ENCODE peak calls at places on chromosomes 11 and 22, in ten cellular contexts. W, F, E, P, D, H, Y, X, G and I are unnamed samples.

GRCh38 chr11:92415246-92415645 is 190.6 kb downstream of the FAT3 start:
- DNase-seq in W (no peak), F (no peak), E (no peak), P (no peak), D (no peak), H (no peak), Y (no peak), X (no peak), G (no peak), I (no peak)

GRCh38 chr22:26515938-26516337 is 3.7 kb upstream of the TFIP11 start:
- DNase-seq in W (no peak), F (no peak), E (no peak), P (no peak), D (no peak), H (no peak), Y (no peak), X (no peak), G (no peak), I (no peak)

GRCh38 chr11:25924586-25924985 is 407.3 kb upstream of the ANO3 start:
- DNase-seq in W (no peak), F (no peak), E (no peak), P (no peak), D (no peak), H (no peak), Y (no peak), X (no peak), G (no peak), I (no peak)

GRCh38 chr11:131108780-131109179 is 192.5 kb upstream of the SNX19 start:
- DNase-seq in W (peak), F (peak), E (no peak), P (no peak), D (no peak), H (no peak), Y (no peak), X (no peak), G (no peak), I (no peak)

GRCh38 chr11:122556605-122557004 is 98.9 kb upstream of the UBASH3B start:
- DNase-seq in W (no peak), F (no peak), E (no peak), P (peak), D (no peak), H (no peak), Y (no peak), X (peak), G (peak), I (no peak)

GRCh38 chr11:15418887-15419286 is 304.2 kb downstream of the INSC start:
- DNase-seq in W (no peak), F (no peak), E (no peak), P (no peak), D (no peak), H (no peak), Y (no peak), X (no peak), G (no peak), I (no peak)

GRCh38 chr11:119970566-119970965 is 167.3 kb downstream of the TRIM29 start:
- DNase-seq in W (no peak), F (no peak), E (no peak), P (no peak), D (no peak), H (no peak), Y (no peak), X (no peak), G (no peak), I (no peak)

GRCh38 chr11:8694137-8694536 is 11.5 kb downstream of the RPL27A start:
- DNase-seq in W (no peak), F (no peak), E (no peak), P (no peak), D (no peak), H (no peak), Y (no peak), X (peak), G (no peak), I (no peak)

GRCh38 chr11:6646631-6647281 is 8.9 kb downstream of the DCHS1 start:
- DNase-seq in W (no peak), F (peak), E (no peak), P (peak), D (no peak), H (no peak), Y (peak), X (peak), G (peak), I (peak)

GRCh38 chr22:36435516-36436415 is 45.7 kb downstream of the TXN2 start:
- DNase-seq in W (no peak), F (no peak), E (peak), P (peak), D (no peak), H (peak), Y (peak), X (peak), G (peak), I (no peak)

GRCh38 chr11:36056160-36056751 is 112.4 kb downstream of the LDLRAD3 start:
- DNase-seq in W (peak), F (peak), E (no peak), P (peak), D (no peak), H (no peak), Y (peak), X (peak), G (no peak), I (no peak)

GRCh38 chr22:48740086-48740730 is 1087.5 kb downstream of the BRD1 start:
- DNase-seq in W (no peak), F (no peak), E (no peak), P (peak), D (no peak), H (no peak), Y (no peak), X (no peak), G (peak), I (no peak)

GRCh38 chr11:102061276-102061675 is 14.0 kb downstream of the CFAP300 start:
- DNase-seq in W (peak), F (peak), E (no peak), P (peak), D (no peak), H (peak), Y (no peak), X (no peak), G (no peak), I (peak)

GRCh38 chr11:2139118-2139490 is at the start of gene IGF2:
- DNase-seq in W (no peak), F (no peak), E (peak), P (peak), D (no peak), H (peak), Y (no peak), X (peak), G (no peak), I (no peak)

GRCh38 chr11:126647735-126648134 is 292.2 kb downstream of the ST3GAL4 start:
- DNase-seq in W (peak), F (peak), E (no peak), P (peak), D (peak), H (no peak), Y (no peak), X (no peak), G (no peak), I (peak)

GRCh38 chr22:44353063-44353440 is 40.3 kb upstream of the SHISAL1 start:
- DNase-seq in W (no peak), F (no peak), E (peak), P (no peak), D (no peak), H (no peak), Y (no peak), X (no peak), G (peak), I (no peak)

GRCh38 chr11:14612624-14613023 is 31.0 kb upstream of the PDE3B start:
- DNase-seq in W (no peak), F (no peak), E (no peak), P (peak), D (no peak), H (peak), Y (no peak), X (no peak), G (no peak), I (no peak)

GRCh38 chr11:44018127-44018521 is 29.7 kb upstream of the ACCSL start:
- DNase-seq in W (no peak), F (no peak), E (peak), P (no peak), D (no peak), H (no peak), Y (no peak), X (no peak), G (no peak), I (no peak)

GRCh38 chr11:35418847-35419712 is at the start of gene SLC1A2:
- DNase-seq in W (no peak), F (peak), E (no peak), P (peak), D (no peak), H (no peak), Y (peak), X (peak), G (no peak), I (peak)

GRCh38 chr11:11186249-11186648 is 166.8 kb downstream of the CSNK2A3 start:
- DNase-seq in W (no peak), F (no peak), E (no peak), P (no peak), D (no peak), H (no peak), Y (no peak), X (no peak), G (no peak), I (no peak)

GRCh38 chr11:111612211-111612610 is 10.0 kb downstream of the SIK2 start:
- DNase-seq in W (no peak), F (peak), E (no peak), P (no peak), D (no peak), H (no peak), Y (no peak), X (no peak), G (no peak), I (no peak)

GRCh38 chr22:28826921-28827320 is 26.6 kb upstream of the XBP1 start:
- DNase-seq in W (no peak), F (no peak), E (no peak), P (no peak), D (no peak), H (no peak), Y (no peak), X (no peak), G (no peak), I (no peak)

GRCh38 chr11:117809236-117810055 is 12.4 kb upstream of the DSCAML1 start:
- DNase-seq in W (peak), F (peak), E (peak), P (peak), D (no peak), H (no peak), Y (peak), X (peak), G (peak), I (peak)

GRCh38 chr11:573146-573759 is 3.0 kb upstream of the PHRF1 start:
- DNase-seq in W (no peak), F (no peak), E (no peak), P (no peak), D (no peak), H (peak), Y (no peak), X (no peak), G (peak), I (no peak)

GRCh38 chr11:22875869-22876473 is 15.7 kb upstream of the CCDC179 start:
- DNase-seq in W (peak), F (peak), E (peak), P (peak), D (peak), H (peak), Y (peak), X (peak), G (no peak), I (peak)

GRCh38 chr11:73259406-73260126 is 12.6 kb upstream of the P2RY6 start:
- DNase-seq in W (no peak), F (no peak), E (no peak), P (no peak), D (no peak), H (no peak), Y (no peak), X (no peak), G (no peak), I (no peak)

GRCh38 chr11:1209371-1210057 is 13.4 kb upstream of the MUC5B start:
- DNase-seq in W (no peak), F (no peak), E (peak), P (no peak), D (no peak), H (no peak), Y (no peak), X (peak), G (peak), I (no peak)

GRCh38 chr11:5596611-5597201 is at the start of gene TRIM6:
- DNase-seq in W (peak), F (peak), E (peak), P (peak), D (no peak), H (no peak), Y (peak), X (peak), G (peak), I (peak)

GRCh38 chr11:129248618-129249017 is 56.5 kb upstream of the ARHGAP32 start:
- DNase-seq in W (peak), F (peak), E (no peak), P (peak), D (peak), H (peak), Y (no peak), X (no peak), G (no peak), I (peak)

GRCh38 chr11:78801161-78801884 is 226.7 kb upstream of the NARS2 start:
- DNase-seq in W (peak), F (peak), E (no peak), P (peak), D (peak), H (no peak), Y (no peak), X (no peak), G (no peak), I (peak)

GRCh38 chr11:103736986-103737622 is 299.3 kb upstream of the DDI1 start:
- DNase-seq in W (no peak), F (no peak), E (no peak), P (no peak), D (no peak), H (no peak), Y (no peak), X (no peak), G (no peak), I (no peak)

GRCh38 chr11:2083411-2083810 is 55.8 kb downstream of the IGF2 start:
- DNase-seq in W (no peak), F (no peak), E (no peak), P (no peak), D (no peak), H (no peak), Y (no peak), X (no peak), G (no peak), I (no peak)

GRCh38 chr11:81010631-81011030 is 1569.8 kb upstream of the TENM4 start:
- DNase-seq in W (no peak), F (no peak), E (no peak), P (no peak), D (no peak), H (no peak), Y (no peak), X (no peak), G (no peak), I (no peak)

GRCh38 chr11:81002374-81002773 is 1561.5 kb upstream of the TENM4 start:
- DNase-seq in W (no peak), F (no peak), E (no peak), P (no peak), D (no peak), H (no peak), Y (no peak), X (no peak), G (no peak), I (no peak)

GRCh38 chr11:81005595-81005994 is 1564.8 kb upstream of the TENM4 start:
- DNase-seq in W (peak), F (peak), E (no peak), P (peak), D (no peak), H (no peak), Y (no peak), X (no peak), G (no peak), I (peak)

GRCh38 chr11:81004576-81004975 is 1563.7 kb upstream of the TENM4 start:
- DNase-seq in W (no peak), F (no peak), E (no peak), P (no peak), D (no peak), H (no peak), Y (no peak), X (no peak), G (no peak), I (no peak)

DNA sequence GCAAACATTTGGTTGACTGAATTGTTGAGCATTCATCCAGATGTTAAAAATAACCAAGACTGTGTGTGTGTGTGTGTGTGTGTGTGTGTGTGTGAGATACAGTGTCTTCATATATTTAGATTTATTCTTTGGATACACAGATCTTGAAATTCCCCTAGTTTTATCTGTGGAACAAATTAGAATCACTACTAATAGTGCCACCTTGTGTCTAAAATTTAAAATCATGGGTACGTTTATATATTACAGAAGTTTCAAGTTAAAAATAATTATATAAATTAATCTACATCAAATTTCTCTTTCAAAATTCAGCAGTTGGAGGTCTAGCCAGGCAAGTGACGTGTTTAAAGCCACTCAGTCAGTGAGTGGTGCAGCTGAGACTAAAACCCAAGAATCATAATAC is 1566.2 kb upstream of the TENM4 start:
- DNase-seq in W (peak), F (peak), E (no peak), P (peak), D (no peak), H (no peak), Y (no peak), X (no peak), G (no peak), I (peak)
- TF ChIP-seq CTCF in W (no peak), F (peak), E (peak), P (peak), D (no peak), H (no peak), Y (no peak), X (peak), G (no peak), I (peak)

DNA sequence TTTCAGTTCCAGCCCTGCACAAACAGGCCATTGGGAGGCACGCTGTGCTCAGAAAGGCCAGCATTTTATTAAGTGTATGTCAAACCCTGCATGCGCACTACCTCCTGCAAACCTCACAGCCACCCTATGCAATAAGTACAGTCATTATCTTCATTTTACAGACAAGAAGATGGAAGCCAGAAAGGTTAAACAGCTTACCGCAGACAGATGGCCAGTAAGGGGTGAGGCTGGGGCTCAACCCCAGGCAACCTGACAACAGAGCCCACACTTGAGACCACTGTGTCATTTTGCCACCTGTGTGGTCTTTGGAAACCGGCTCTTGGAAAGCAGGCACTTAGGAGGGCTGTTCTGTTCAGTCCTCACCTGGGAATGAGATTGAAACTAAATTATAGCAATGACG is 142.3 kb downstream of the NXPE2 start:
- DNase-seq in W (no peak), F (no peak), E (no peak), P (no peak), D (no peak), H (no peak), Y (no peak), X (peak), G (no peak), I (no peak)
- H3K4me3 ChIP-seq in W (no peak), F (no peak), E (no peak), P (no peak), D (no peak), H (no peak), Y (no peak), X (no peak), G (no peak), I (no peak)

GRCh38 chr11:116192509-116193206 is 580.1 kb downstream of the BUD13 start:
- DNase-seq in W (no peak), F (no peak), E (no peak), P (no peak), D (no peak), H (no peak), Y (no peak), X (peak), G (peak), I (no peak)

GRCh38 chr11:116190206-116190605 is 582.6 kb downstream of the BUD13 start:
- DNase-seq in W (no peak), F (no peak), E (no peak), P (no peak), D (no peak), H (no peak), Y (no peak), X (no peak), G (peak), I (no peak)

GRCh38 chr11:116194156-116194904 is 578.5 kb downstream of the BUD13 start:
- DNase-seq in W (no peak), F (no peak), E (no peak), P (no peak), D (no peak), H (no peak), Y (no peak), X (no peak), G (no peak), I (no peak)

GRCh38 chr11:116190861-116191260 is 581.9 kb downstream of the BUD13 start:
- DNase-seq in W (no peak), F (no peak), E (no peak), P (no peak), D (no peak), H (no peak), Y (no peak), X (no peak), G (peak), I (no peak)

GRCh38 chr11:116193321-116194114 is 579.3 kb downstream of the BUD13 start:
- DNase-seq in W (peak), F (peak), E (no peak), P (peak), D (peak), H (peak), Y (no peak), X (peak), G (no peak), I (peak)
- TF ChIP-seq CTCF in W (peak), F (peak), E (no peak), P (no peak), D (no peak), H (no peak), Y (no peak), X (peak), G (no peak), I (peak)

GRCh38 chr11:64799925-64800632 is 2.9 kb downstream of the MAP4K2 start:
- DNase-seq in W (no peak), F (peak), E (no peak), P (no peak), D (no peak), H (peak), Y (no peak), X (no peak), G (no peak), I (no peak)
- H3K4me3 ChIP-seq in W (no peak), F (no peak), E (no peak), P (no peak), D (no peak), H (no peak), Y (no peak), X (no peak), G (no peak), I (no peak)

GRCh38 chr11:100235085-100235484 is 452.0 kb upstream of the ARHGAP42 start:
- DNase-seq in W (no peak), F (no peak), E (no peak), P (no peak), D (no peak), H (no peak), Y (no peak), X (no peak), G (no peak), I (no peak)

GRCh38 chr11:100240051-100240450 is 447.0 kb upstream of the ARHGAP42 start:
- DNase-seq in W (no peak), F (no peak), E (no peak), P (no peak), D (no peak), H (no peak), Y (no peak), X (no peak), G (no peak), I (no peak)
- TF ChIP-seq CTCF in W (no peak), F (no peak), E (no peak), P (no peak), D (no peak), H (no peak), Y (no peak), X (no peak), G (no peak), I (no peak)

DNA sequence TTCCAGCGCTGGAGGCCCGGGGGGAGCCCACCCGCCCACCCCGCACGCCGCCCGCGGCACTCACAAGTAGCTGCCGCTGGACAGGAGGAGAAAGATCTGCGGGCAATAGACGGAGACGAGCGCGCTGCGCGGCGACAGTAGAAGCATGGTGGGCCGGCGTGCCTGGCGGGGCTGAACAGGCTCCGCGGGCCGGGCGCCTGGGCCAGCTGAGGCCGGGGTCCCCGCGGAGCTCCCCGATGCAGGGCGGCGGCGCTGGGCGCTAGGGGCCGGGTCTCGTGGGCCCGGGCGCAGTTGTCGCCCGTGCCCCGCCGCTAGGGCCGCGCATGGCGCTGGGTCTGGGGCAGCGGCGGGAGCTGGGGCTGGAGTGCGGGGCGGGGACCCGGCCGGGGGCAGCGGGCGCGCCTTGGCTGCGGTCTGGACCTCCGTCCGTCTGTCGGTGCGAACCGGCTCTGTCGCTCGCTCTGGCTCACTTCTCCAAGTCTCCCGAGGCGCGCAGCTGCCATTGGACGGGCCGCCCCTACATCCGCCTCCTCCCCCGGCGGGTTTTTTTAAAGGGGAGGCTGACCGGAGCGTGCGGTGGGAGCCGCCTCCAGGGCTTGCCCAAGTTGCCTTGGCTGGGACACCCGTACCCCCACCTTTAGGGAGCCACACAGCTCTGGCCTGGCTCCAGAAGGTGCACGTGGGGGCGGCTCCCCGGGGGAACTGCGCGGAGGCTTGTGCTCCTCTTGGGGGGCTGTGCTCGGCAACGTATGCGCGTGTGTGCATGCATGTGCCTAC is 4.7 kb downstream of the WNT7B start:
- DNase-seq in W (no peak), F (no peak), E (no peak), P (no peak), D (no peak), H (no peak), Y (no peak), X (peak), G (no peak), I (peak)
- H3K4me3 ChIP-seq in W (peak), F (no peak), E (no peak), P (no peak), D (no peak), H (no peak), Y (no peak), X (no peak), G (no peak), I (peak)

GRCh38 chr11:45774023-45774655 is 30.8 kb upstream of the SLC35C1 start:
- DNase-seq in W (no peak), F (no peak), E (no peak), P (no peak), D (no peak), H (no peak), Y (no peak), X (no peak), G (no peak), I (no peak)
- TF ChIP-seq CTCF in W (no peak), F (no peak), E (no peak), P (no peak), D (no peak), H (no peak), Y (no peak), X (no peak), G (no peak), I (no peak)